ENCODE peak calls at places on chromosome 22, in four cellular contexts. I, S, F and G are unnamed samples.

GRCh38 chr22:31093956-31094622 is 13.0 kb downstream of the SMTN start:
- DNase-seq in I (no peak), F (no peak), S (no peak), G (no peak)

GRCh38 chr22:37189011-37189466 is 992 bp upstream of the C1QTNF6 start:
- DNase-seq in I (no peak), F (no peak), S (no peak), G (no peak)

GRCh38 chr22:47174671-47175111 is 412.2 kb downstream of the TBC1D22A start:
- DNase-seq in S (no peak), I (no peak), F (peak), G (peak)

GRCh38 chr22:43197271-43197941 is 10.5 kb upstream of the TTLL12 start:
- DNase-seq in S (no peak), I (no peak), F (no peak), G (no peak)

GRCh38 chr22:32684822-32685187 is 116.7 kb upstream of the TIMP3 start:
- DNase-seq in S (no peak), F (no peak), I (no peak), G (no peak)

GRCh38 chr22:39239561-39240423 is 5.0 kb downstream of the PDGFB start:
- DNase-seq in S (peak), F (peak), I (no peak), G (no peak)

GRCh38 chr22:36435516-36436415 is 45.7 kb downstream of the TXN2 start:
- DNase-seq in S (no peak), I (no peak), F (no peak), G (no peak)

GRCh38 chr22:17578129-17578754 is 14.9 kb downstream of the SLC25A18 start:
- DNase-seq in F (peak), I (no peak), S (no peak), G (no peak)

GRCh38 chr22:24066872-24067271 is 55.8 kb downstream of the CABIN1 start:
- DNase-seq in I (no peak), S (no peak), F (no peak), G (no peak)

GRCh38 chr22:46792061-46792796 is 29.8 kb downstream of the TBC1D22A start:
- DNase-seq in S (no peak), F (no peak), I (no peak), G (no peak)

GRCh38 chr22:38681784-38682335 is at the start of gene TOMM22:
- DNase-seq in I (no peak), S (peak), F (peak), G (peak)